ENCODE peak calls at places on chromosomes 6 and 20, in ten cellular contexts. M is cardiac muscle cell; B is skeletal muscle cell; K is activated CD4-positive, alpha-beta T cell treated with anti-CD3 and anti-CD28 coated beads, Interleukin-2, amount 50 U/mL, for 1 hour; J is A549; U is NCI-H2081; Z is HFFc6; X is MCF 10A; A is stimulated activated CD4-positive, alpha-beta T cell treated with anti-CD3 and anti-CD28 coated beads, Interleukin-12 subunit alpha, Interleukin-12 subunit beta, amount 100 ng/mL, for 48 hours; C is Right ventricle myocardium inferior. L is an unnamed sample.

GRCh38 chr20:41408986-41409385 is 42.4 kb upstream of the EMILIN3 start:
- DNase-seq in M (no peak), B (no peak), K (no peak), J (no peak), U (peak), Z (no peak), X (no peak), A (no peak), C (no peak), L (no peak)

GRCh38 chr6:168292911-168293310 is 26.7 kb downstream of the DACT2 start:
- DNase-seq in M (no peak), B (no peak), K (no peak), J (no peak), U (peak), Z (no peak), X (no peak), A (no peak), C (no peak), L (no peak)

GRCh38 chr20:19137641-19138040 is 74.8 kb upstream of the SLC24A3 start:
- DNase-seq in M (no peak), B (no peak), K (no peak), J (no peak), U (peak), Z (no peak), X (no peak), A (no peak), C (no peak), L (no peak)

GRCh38 chr20:17226410-17227198 is at the start of gene PCSK2:
- DNase-seq in M (peak), B (peak), K (no peak), J (peak), U (peak), Z (no peak), X (no peak), A (no peak), C (no peak), L (peak)

GRCh38 chr6:103797738-103798137 is 1062.0 kb downstream of the HACE1 start:
- DNase-seq in M (no peak), B (no peak), K (no peak), J (no peak), U (no peak), Z (no peak), X (peak), A (no peak), C (no peak), L (no peak)

GRCh38 chr6:157445277-157445676 is 64.3 kb downstream of the ZDHHC14 start:
- DNase-seq in M (no peak), B (no peak), K (no peak), J (no peak), U (no peak), Z (no peak), X (no peak), A (no peak), C (no peak), L (no peak)

GRCh38 chr6:37501632-37502466 is 2.2 kb upstream of the CCDC167 start:
- DNase-seq in M (no peak), B (no peak), K (peak), J (no peak), U (no peak), Z (no peak), X (no peak), A (no peak), C (no peak), L (no peak)

GRCh38 chr6:32501016-32501415 is 29.1 kb downstream of the HLA-DRB5 start:
- DNase-seq in M (no peak), B (no peak), K (no peak), J (no peak), U (no peak), Z (no peak), X (no peak), A (no peak), C (no peak), L (no peak)

GRCh38 chr20:50731930-50732690 is 730 bp downstream of the PARD6B start:
- DNase-seq in M (peak), B (no peak), K (no peak), J (peak), U (peak), Z (no peak), X (no peak), A (no peak), C (no peak), L (no peak)

GRCh38 chr6:161318456-161318855 is 44.6 kb upstream of the AGPAT4 start:
- DNase-seq in M (no peak), B (no peak), K (no peak), J (no peak), U (peak), Z (no peak), X (no peak), A (no peak), C (no peak), L (peak)

GRCh38 chr20:6074145-6074561 is 20.3 kb upstream of the LRRN4 start:
- DNase-seq in M (peak), B (no peak), K (no peak), J (peak), U (no peak), Z (peak), X (peak), A (no peak), C (no peak), L (no peak)

GRCh38 chr6:13081189-13081563 is 247.2 kb downstream of the TBC1D7 start:
- DNase-seq in M (no peak), B (no peak), K (no peak), J (no peak), U (no peak), Z (no peak), X (no peak), A (no peak), C (no peak), L (no peak)

GRCh38 chr6:116877743-116878142 is 701 bp downstream of the RFX6 start:
- DNase-seq in M (no peak), B (no peak), K (no peak), J (no peak), U (no peak), Z (no peak), X (no peak), A (no peak), C (peak), L (no peak)

GRCh38 chr6:16249971-16250370 is 11.6 kb downstream of the GMPR start:
- DNase-seq in M (no peak), B (no peak), K (no peak), J (no peak), U (peak), Z (no peak), X (no peak), A (no peak), C (no peak), L (no peak)

GRCh38 chr20:17928633-17929311 is 39.8 kb downstream of the SNX5 start:
- DNase-seq in M (no peak), B (no peak), K (no peak), J (no peak), U (no peak), Z (no peak), X (no peak), A (no peak), C (no peak), L (no peak)

GRCh38 chr6:79949235-79949634 is 1.9 kb upstream of the ELOVL4 start:
- DNase-seq in M (peak), B (no peak), K (peak), J (peak), U (peak), Z (peak), X (peak), A (no peak), C (no peak), L (no peak)

GRCh38 chr20:3794701-3795420 is 1.2 kb upstream of the CDC25B start:
- DNase-seq in M (no peak), B (no peak), K (no peak), J (no peak), U (no peak), Z (no peak), X (no peak), A (no peak), C (peak), L (no peak)

GRCh38 chr6:150363733-150364132 is 5.1 kb upstream of the IYD start:
- DNase-seq in M (peak), B (no peak), K (no peak), J (no peak), U (no peak), Z (no peak), X (no peak), A (no peak), C (no peak), L (no peak)

GRCh38 chr20:50646483-50646996 is 44.8 kb downstream of the RIPOR3 start:
- DNase-seq in M (no peak), B (peak), K (no peak), J (no peak), U (no peak), Z (no peak), X (peak), A (no peak), C (no peak), L (no peak)

GRCh38 chr6:4370066-4370465 is 234.7 kb upstream of the ECI2 start:
- DNase-seq in M (no peak), B (peak), K (no peak), J (peak), U (no peak), Z (peak), X (peak), A (no peak), C (no peak), L (no peak)

GRCh38 chr20:41003143-41003932 is 25.3 kb upstream of the TOP1 start:
- DNase-seq in M (no peak), B (peak), K (peak), J (peak), U (no peak), Z (peak), X (peak), A (peak), C (peak), L (no peak)

GRCh38 chr6:51459958-51460357 is 627.5 kb downstream of the PKHD1 start:
- DNase-seq in M (no peak), B (no peak), K (no peak), J (no peak), U (no peak), Z (no peak), X (no peak), A (no peak), C (no peak), L (no peak)

GRCh38 chr6:163282672-163283071 is 131.8 kb upstream of the QKI start:
- DNase-seq in M (no peak), B (no peak), K (no peak), J (no peak), U (no peak), Z (no peak), X (no peak), A (no peak), C (no peak), L (no peak)

GRCh38 chr6:90008189-90008907 is 114.1 kb downstream of the GJA10 start:
- DNase-seq in M (no peak), B (no peak), K (no peak), J (no peak), U (no peak), Z (no peak), X (no peak), A (no peak), C (no peak), L (no peak)